ENCODE peak calls at places on chromosomes 1 and 21, in eight cellular contexts. Y, S, D, F, E, Z, I and G are unnamed samples.

GRCh38 chr1:165047985-165048384 is 308.5 kb downstream of the LMX1A start:
- DNase-seq in S (no peak), E (no peak), D (no peak), Z (no peak), Y (no peak), F (no peak), I (no peak), G (no peak)

GRCh38 chr1:64183985-64184440 is 19.4 kb upstream of the UBE2U start:
- DNase-seq in F (peak; percentile 80), Z (no peak), E (no peak), Y (no peak), D (no peak), S (no peak), I (no peak), G (no peak)

GRCh38 chr21:17003221-17003620 is 509.6 kb upstream of the CXADR start:
- DNase-seq in E (no peak), S (no peak), Z (no peak), F (no peak), Y (no peak), I (no peak), D (no peak), G (no peak)

GRCh38 chr1:52970149-52970548 is 43.1 kb downstream of the SCP2 start:
- DNase-seq in F (peak; percentile 8), D (peak; percentile 5), I (no peak), Y (no peak), S (no peak), E (peak; percentile 20), Z (no peak), G (no peak)

GRCh38 chr1:43232482-43232881 is 37.3 kb upstream of the TMEM125 start:
- DNase-seq in E (no peak), F (no peak), S (no peak), Y (no peak), I (no peak), Z (no peak), D (no peak), G (no peak)

GRCh38 chr1:205319081-205320018 is 2.2 kb downstream of the NUAK2 start:
- DNase-seq in I (peak; percentile 88), Z (no peak), F (peak; percentile 99), D (peak; percentile 44), S (no peak), E (peak; percentile 35), Y (no peak), G (no peak)

GRCh38 chr1:91714867-91715381 is 171.0 kb downstream of the TGFBR3 start:
- DNase-seq in S (no peak), Z (no peak), D (no peak), E (no peak), F (no peak), Y (no peak), I (no peak), G (no peak)

GRCh38 chr1:14113271-14113670 is 413.3 kb downstream of the PRDM2 start:
- DNase-seq in S (no peak), I (no peak), D (no peak), Z (no peak), E (no peak), Y (no peak), F (no peak), G (no peak)

GRCh38 chr1:114113801-114114750 is 39.6 kb downstream of the SYT6 start:
- DNase-seq in E (no peak), Z (no peak), S (no peak), Y (no peak), F (peak; percentile 89), I (no peak), D (no peak), G (no peak)

GRCh38 chr1:156082111-156083091 is at the start of gene MEX3A:
- DNase-seq in Z (peak; percentile 46), Y (peak; percentile 83), F (peak; percentile 66), I (peak; percentile 83), E (peak; percentile 90), D (peak; percentile 71), S (peak; percentile 93), G (peak; percentile 66)

GRCh38 chr1:159921251-159921650 is 4.1 kb downstream of the TAGLN2 start:
- DNase-seq in E (no peak), Y (no peak), Z (no peak), D (peak; percentile 35), S (no peak), I (no peak), F (no peak), G (no peak)

GRCh38 chr1:236543065-236543669 is 19.4 kb downstream of the LGALS8 start:
- DNase-seq in I (no peak), E (peak; percentile 11), Y (no peak), Z (no peak), F (no peak), S (no peak), D (no peak), G (no peak)

GRCh38 chr1:44249543-44249942 is 36.3 kb downstream of the DMAP1 start:
- DNase-seq in F (no peak), Z (no peak), E (no peak), Y (no peak), S (no peak), D (no peak), I (no peak), G (no peak)

GRCh38 chr1:31811605-31812004 is 4.2 kb downstream of the SPOCD1 start:
- DNase-seq in Z (no peak), D (no peak), Y (no peak), S (no peak), F (no peak), I (no peak), E (no peak), G (no peak)

GRCh38 chr1:50529510-50529909 is 106.3 kb upstream of the DMRTA2 start:
- DNase-seq in E (no peak), S (no peak), Y (no peak), Z (no peak), F (no peak), D (no peak), I (no peak), G (no peak)

GRCh38 chr1:23722652-23723051 is 20.6 kb upstream of the ELOA start:
- DNase-seq in F (no peak), Y (no peak), E (no peak), D (no peak), S (no peak), Z (no peak), I (no peak), G (no peak)

GRCh38 chr1:39509360-39510009 is 18.0 kb downstream of the BMP8A start:
- DNase-seq in D (peak; percentile 43), E (no peak), Z (no peak), F (no peak), I (peak; percentile 42), S (no peak), Y (no peak), G (no peak)

GRCh38 chr21:31136891-31137290 is 98.6 kb upstream of the KRTAP19-8 start:
- DNase-seq in Z (no peak), S (no peak), Y (no peak), I (no peak), E (no peak), F (peak; percentile 17), D (no peak), G (no peak)

GRCh38 chr1:175864183-175864582 is 120.8 kb upstream of the TNR start:
- DNase-seq in F (no peak), S (no peak), I (no peak), Y (no peak), D (no peak), E (no peak), Z (no peak), G (no peak)

GRCh38 chr1:33121728-33122127 is 40.8 kb downstream of the AZIN2 start:
- DNase-seq in D (no peak), Y (no peak), F (no peak), E (no peak), I (no peak), S (no peak), Z (no peak), G (no peak)

GRCh38 chr1:247146671-247147070 is 25.1 kb downstream of the ZNF124 start:
- DNase-seq in S (no peak), Y (no peak), E (peak; percentile 17), F (no peak), D (no peak), I (no peak), Z (no peak), G (no peak)
- TF ChIP-seq CTCF in S (peak; percentile 17), Y (no peak), E (no peak), F (peak; percentile 27), D (no peak), I (no peak), Z (no peak), G (no peak)

DNA sequence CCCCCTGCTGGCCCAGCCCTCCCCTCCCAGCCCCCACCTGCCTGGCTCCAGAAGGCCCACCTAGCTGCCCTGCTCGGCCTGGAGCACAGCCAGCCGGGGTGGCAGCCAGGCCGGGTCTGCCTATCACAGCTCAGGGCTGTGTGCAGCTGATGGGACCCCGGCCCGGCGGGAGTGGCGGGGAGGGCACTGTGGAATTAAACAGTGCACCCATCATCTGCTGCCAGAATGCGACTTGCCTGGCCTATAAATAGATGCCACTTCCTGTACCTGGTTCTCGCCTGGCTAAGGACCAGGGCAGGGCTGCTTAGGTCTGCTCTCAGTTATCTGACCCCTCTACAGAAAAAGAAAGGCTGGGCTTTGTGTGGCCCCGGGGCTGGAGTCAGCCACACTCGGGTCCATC is 98.2 kb upstream of the VAMP3 start:
- DNase-seq in I (no peak), S (no peak), D (no peak), Z (no peak), E (no peak), F (no peak), Y (no peak), G (no peak)
- TF ChIP-seq CTCF in I (no peak), S (no peak), D (no peak), Z (no peak), E (no peak), F (no peak), Y (no peak), G (no peak)

DNA sequence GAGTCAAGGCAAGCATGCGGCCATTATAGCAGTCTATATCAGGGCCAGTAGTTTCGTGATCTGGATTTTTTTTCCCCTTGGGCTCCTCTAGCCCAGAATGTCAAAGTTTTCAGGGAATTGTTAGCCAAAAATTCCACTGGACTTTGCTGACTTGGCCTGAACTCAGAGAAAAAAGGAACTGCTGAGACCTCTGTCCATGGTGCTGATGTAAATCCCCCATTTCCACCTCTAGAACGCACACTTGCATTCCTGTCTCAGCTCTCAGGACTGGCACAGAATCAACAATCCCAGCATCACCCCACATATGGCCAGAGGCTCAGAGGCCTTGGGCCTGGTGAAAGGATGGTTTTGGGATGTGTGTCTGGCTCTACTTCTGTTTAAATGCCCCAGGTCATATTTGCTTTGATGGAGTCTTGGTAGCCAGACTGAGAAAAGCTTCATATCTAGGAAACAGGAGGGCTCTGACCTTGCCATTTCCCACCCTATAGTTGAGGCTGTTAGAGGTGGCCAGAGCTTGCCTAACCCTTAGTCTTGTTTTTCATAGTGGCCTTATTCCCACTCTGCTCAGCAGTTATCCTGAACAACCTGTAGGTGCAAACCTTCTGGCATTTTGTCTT is 16.9 kb upstream of the EFCAB14 start:
- DNase-seq in Z (no peak), I (peak; percentile 45), D (peak; percentile 23), E (peak; percentile 66), Y (no peak), S (no peak), F (peak; percentile 71), G (no peak)
- TF ChIP-seq CTCF in Z (no peak), I (no peak), D (no peak), E (peak; percentile 46), Y (no peak), S (peak; percentile 49), F (peak; percentile 14), G (no peak)

DNA sequence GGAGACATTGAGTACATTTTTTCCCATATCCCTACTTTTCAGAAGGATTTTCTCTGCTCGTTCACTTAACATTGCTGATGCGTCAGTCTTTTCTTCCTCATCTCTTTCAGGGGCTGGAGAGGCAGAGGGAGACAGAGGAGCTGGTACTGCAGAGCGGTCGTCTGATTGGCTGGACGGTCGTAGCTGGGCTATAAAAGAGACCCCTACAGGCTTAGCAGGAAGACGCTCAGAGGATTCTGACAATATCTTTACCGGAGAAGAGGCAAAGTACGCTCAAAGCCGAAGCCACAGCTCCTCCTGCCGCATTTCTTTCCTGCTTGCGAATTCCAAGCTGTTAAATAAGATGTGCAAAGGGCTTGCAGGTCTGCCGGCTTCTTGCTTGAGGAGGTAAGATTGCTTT is at the start of gene RGS4:
- DNase-seq in Z (no peak), I (peak; percentile 18), F (peak; percentile 34), E (peak; percentile 56), D (no peak), Y (peak; percentile 52), S (peak; percentile 93), G (no peak)
- TF ChIP-seq CTCF in Z (no peak), I (no peak), F (no peak), E (peak; percentile 49), D (no peak), Y (peak; percentile 35), S (peak; percentile 85), G (no peak)